ENCODE peak calls at places on chromosome 6, in six cellular contexts. One of them, this sample, is unnamed.

GRCh38 chr6:141562181-141562800 is 570.4 kb upstream of the GJE1 start:
- DNase-seq in kidney: peak; percentile 76
- DNase-seq in iPS-NIHi11: peak; percentile 30
- DNase-seq in NCI-H1105: peak; percentile 17
- DNase-seq in neural crest cell: peak; percentile 12
- DNase-seq in tibial nerve: no peak
- DNase-seq in this sample: no peak

GRCh38 chr6:150652848-150653613 is 53.3 kb downstream of the PLEKHG1 start:
- DNase-seq in NCI-H1105: no peak
- DNase-seq in neural crest cell: no peak
- DNase-seq in tibial nerve: no peak
- DNase-seq in iPS-NIHi11: no peak
- DNase-seq in kidney: no peak
- DNase-seq in this sample: no peak

GRCh38 chr6:11918021-11918738 is 93.9 kb upstream of the HIVEP1 start:
- DNase-seq in iPS-NIHi11: no peak
- DNase-seq in tibial nerve: no peak
- DNase-seq in NCI-H1105: no peak
- DNase-seq in kidney: no peak
- DNase-seq in neural crest cell: no peak
- DNase-seq in this sample: no peak

GRCh38 chr6:89270951-89271721 is 44.0 kb downstream of the GABRR2 start:
- DNase-seq in iPS-NIHi11: no peak
- DNase-seq in NCI-H1105: no peak
- DNase-seq in kidney: no peak
- DNase-seq in neural crest cell: no peak
- DNase-seq in tibial nerve: no peak
- DNase-seq in this sample: no peak

GRCh38 chr6:123803862-123804681 is at the start of gene NKAIN2:
- DNase-seq in neural crest cell: peak; percentile 60
- DNase-seq in tibial nerve: no peak
- DNase-seq in NCI-H1105: peak; percentile 93
- DNase-seq in iPS-NIHi11: peak; percentile 71
- DNase-seq in kidney: peak; percentile 76
- DNase-seq in this sample: peak; percentile 25

GRCh38 chr6:7960141-7960540 is 49.6 kb upstream of the TXNDC5 start:
- DNase-seq in neural crest cell: no peak
- DNase-seq in iPS-NIHi11: no peak
- DNase-seq in tibial nerve: no peak
- DNase-seq in kidney: no peak
- DNase-seq in NCI-H1105: no peak
- DNase-seq in this sample: no peak

GRCh38 chr6:56046576-56046975 is 171.2 kb upstream of the BMP5 start:
- DNase-seq in tibial nerve: no peak
- DNase-seq in NCI-H1105: no peak
- DNase-seq in kidney: no peak
- DNase-seq in neural crest cell: no peak
- DNase-seq in iPS-NIHi11: no peak
- DNase-seq in this sample: no peak

GRCh38 chr6:136736281-136736960 is 55.9 kb downstream of the MAP3K5 start:
- DNase-seq in iPS-NIHi11: no peak
- DNase-seq in neural crest cell: no peak
- DNase-seq in kidney: no peak
- DNase-seq in tibial nerve: no peak
- DNase-seq in NCI-H1105: no peak
- DNase-seq in this sample: no peak

This sample was measured in gastrocnemius medialis.